ENCODE peak calls at places on chromosome 11, in six cellular contexts. M is NCI-H1105; I is hypothalamus; X is activated T-cell treated with anti-CD3 and anti-CD28 coated beads for 1 hour; J is CD4-positive, CD25-positive, alpha-beta regulatory T cell; S is CD14-positive monocyte. V is an unnamed sample.

GRCh38 chr11:47355283-47356128 is 3.0 kb upstream of the MYBPC3 start:
- DNase-seq in M (peak; percentile 95), I (peak; percentile 87), X (no peak), J (peak; percentile 38), S (no peak), V (no peak)

GRCh38 chr11:133966924-133967598 is 10.3 kb upstream of the IGSF9B start:
- DNase-seq in M (no peak), I (no peak), X (peak; percentile 63), J (peak; percentile 67), S (no peak), V (peak; percentile 57)

GRCh38 chr11:84390441-84391078 is 1104.4 kb upstream of the CCDC90B start:
- DNase-seq in M (no peak), I (no peak), X (no peak), J (no peak), S (no peak), V (no peak)

GRCh38 chr11:70209391-70209912 is 6.4 kb downstream of the FADD start:
- DNase-seq in M (no peak), I (no peak), X (no peak), J (no peak), S (no peak), V (no peak)

GRCh38 chr11:2523821-2524391 is 79.1 kb downstream of the KCNQ1 start:
- DNase-seq in M (no peak), I (no peak), X (no peak), J (no peak), S (peak; percentile 26), V (peak; percentile 19)

GRCh38 chr11:125504580-125504979 is 8.5 kb upstream of the FEZ1 start:
- DNase-seq in M (peak; percentile 2), I (no peak), X (no peak), J (no peak), S (no peak), V (no peak)

GRCh38 chr11:12377824-12378593 is 638 bp downstream of the PARVA start:
- DNase-seq in M (peak; percentile 59), I (peak; percentile 38), X (no peak), J (no peak), S (no peak), V (no peak)

GRCh38 chr11:6927030-6927617 is 898 bp downstream of the ZNF215 start:
- DNase-seq in M (peak; percentile 68), I (no peak), X (no peak), J (no peak), S (no peak), V (peak; percentile 8)

GRCh38 chr11:19844806-19845205 is 132.2 kb downstream of the NAV2 start:
- DNase-seq in M (no peak), I (no peak), X (no peak), J (no peak), S (no peak), V (no peak)

GRCh38 chr11:83033972-83034672 is 37.6 kb downstream of the RAB30 start:
- DNase-seq in M (peak; percentile 44), I (peak; percentile 39), X (no peak), J (no peak), S (no peak), V (no peak)

GRCh38 chr11:94469416-94469815 is 24.2 kb downstream of the MRE11 start:
- DNase-seq in M (no peak), I (no peak), X (no peak), J (no peak), S (no peak), V (no peak)

GRCh38 chr11:69342588-69343330 is 48.8 kb downstream of the MYEOV start:
- DNase-seq in M (no peak), I (no peak), X (no peak), J (no peak), S (no peak), V (no peak)

GRCh38 chr11:92687724-92688123 is 281.7 kb upstream of the MTNR1B start:
- DNase-seq in M (no peak), I (no peak), X (no peak), J (no peak), S (no peak), V (no peak)

GRCh38 chr11:36041988-36042606 is 98.2 kb downstream of the LDLRAD3 start:
- DNase-seq in M (no peak), I (no peak), X (no peak), J (no peak), S (no peak), V (no peak)

GRCh38 chr11:126304457-126305072 is 705 bp downstream of the DCPS start:
- DNase-seq in M (no peak), I (no peak), X (no peak), J (no peak), S (no peak), V (no peak)

GRCh38 chr11:30131535-30131934 is 99.3 kb upstream of the FSHB start:
- DNase-seq in M (no peak), I (no peak), X (no peak), J (no peak), S (no peak), V (no peak)

GRCh38 chr11:122491486-122491885 is 164.0 kb upstream of the UBASH3B start:
- DNase-seq in M (no peak), I (no peak), X (no peak), J (peak; percentile 3), S (no peak), V (no peak)

GRCh38 chr11:11028017-11028692 is 170.3 kb upstream of the ZBED5 start:
- DNase-seq in M (peak; percentile 66), I (peak; percentile 40), X (peak; percentile 83), J (peak; percentile 74), S (peak; percentile 58), V (peak; percentile 18)

GRCh38 chr11:128290106-128290840 is 297.1 kb downstream of the ETS1 start:
- DNase-seq in M (peak; percentile 45), I (peak; percentile 24), X (peak; percentile 35), J (peak; percentile 94), S (peak; percentile 50), V (no peak)

GRCh38 chr11:11178671-11179070 is 174.4 kb downstream of the CSNK2A3 start:
- DNase-seq in M (no peak), I (no peak), X (no peak), J (no peak), S (no peak), V (no peak)

GRCh38 chr11:12103411-12104225 is 6.8 kb upstream of the MICAL2 start:
- DNase-seq in M (no peak), I (no peak), X (no peak), J (no peak), S (no peak), V (no peak)

GRCh38 chr11:32259641-32260081 is 168.8 kb downstream of the RCN1 start:
- DNase-seq in M (no peak), I (no peak), X (no peak), J (no peak), S (no peak), V (peak; percentile 9)

GRCh38 chr11:19714093-19714386 is 1.4 kb downstream of the NAV2 start:
- DNase-seq in M (no peak), I (no peak), X (no peak), J (no peak), S (no peak), V (no peak)

GRCh38 chr11:47270331-47271271 is 668 bp downstream of the MADD start:
- DNase-seq in M (peak; percentile 21), I (no peak), X (no peak), J (peak; percentile 68), S (peak; percentile 45), V (no peak)

GRCh38 chr11:122097419-122098001 is 18.5 kb downstream of the BLID start:
- DNase-seq in M (peak; percentile 90), I (peak; percentile 41), X (no peak), J (no peak), S (no peak), V (no peak)

GRCh38 chr11:37512156-37512780 is 914.2 kb upstream of the RAG2 start:
- DNase-seq in M (no peak), I (no peak), X (no peak), J (no peak), S (no peak), V (no peak)

GRCh38 chr11:120564573-120565301 is 53.2 kb downstream of the GRIK4 start:
- DNase-seq in M (peak; percentile 12), I (peak; percentile 85), X (no peak), J (no peak), S (no peak), V (peak; percentile 79)

GRCh38 chr11:2995893-2996554 is 3.9 kb upstream of the NAP1L4 start:
- DNase-seq in M (no peak), I (no peak), X (no peak), J (no peak), S (no peak), V (no peak)

V was measured in GM12892.